ENCODE peak calls at places on chromosome 1, in four cellular contexts. S is fibroblast of lung, V is upper lobe of right lung, N is GM10248. H is an unnamed sample.

GRCh38 chr1:232704694-232705680 is 75.1 kb upstream of the SIPA1L2 start:
- DNase-seq in N (no peak), V (no peak), S (peak), H (no peak)

GRCh38 chr1:11176081-11176706 is 13.0 kb upstream of the ANGPTL7 start:
- DNase-seq in S (no peak), V (no peak), N (no peak), H (no peak)

GRCh38 chr1:231460614-231461013 is 38.5 kb upstream of the EGLN1 start:
- DNase-seq in N (peak), V (no peak), S (no peak), H (peak)

GRCh38 chr1:234957330-234958065 is 171.1 kb downstream of the TOMM20 start:
- DNase-seq in V (no peak), S (peak), N (no peak), H (no peak)

GRCh38 chr1:46580140-46580903 is 23.7 kb downstream of the MKNK1 start:
- DNase-seq in V (no peak), S (no peak), N (no peak), H (no peak)

GRCh38 chr1:239896569-239896968 is 195.1 kb upstream of the FMN2 start:
- DNase-seq in V (no peak), N (no peak), S (no peak), H (no peak)

GRCh38 chr1:76234061-76234460 is 159.5 kb downstream of the ST6GALNAC3 start:
- DNase-seq in N (no peak), S (no peak), V (no peak), H (no peak)

GRCh38 chr1:92774407-92774806 is 10.5 kb downstream of the EVI5 start:
- DNase-seq in S (no peak), V (no peak), N (no peak), H (no peak)

GRCh38 chr1:48611841-48612240 is 139.8 kb upstream of the SPATA6 start:
- DNase-seq in S (no peak), V (no peak), N (no peak), H (no peak)

GRCh38 chr1:44785501-44786137 is 2.4 kb downstream of the BEST4 start:
- DNase-seq in S (no peak), N (no peak), V (no peak), H (no peak)

GRCh38 chr1:160522622-160523345 is at the start of gene SLAMF6:
- DNase-seq in V (no peak), N (peak), S (no peak), H (peak)

GRCh38 chr1:15051898-15052528 is 101.5 kb upstream of the TMEM51 start:
- DNase-seq in N (no peak), V (no peak), S (no peak), H (no peak)

GRCh38 chr1:172845371-172845770 is 186.5 kb downstream of the FASLG start:
- DNase-seq in N (peak), S (no peak), V (no peak), H (peak)

GRCh38 chr1:228794173-228794572 is 58.9 kb downstream of the RHOU start:
- DNase-seq in S (no peak), N (no peak), V (no peak), H (no peak)

GRCh38 chr1:114093624-114094302 is 59.9 kb downstream of the SYT6 start:
- DNase-seq in S (peak), V (no peak), N (no peak), H (no peak)

GRCh38 chr1:19390901-19391595 is 78.9 kb downstream of the SLC66A1 start:
- DNase-seq in S (peak), V (no peak), N (peak), H (peak)

GRCh38 chr1:210025870-210026269 is 87.9 kb downstream of the SYT14 start:
- DNase-seq in V (no peak), N (no peak), S (no peak), H (no peak)
- TF ChIP-seq CTCF in V (no peak), N (no peak), S (no peak), H (no peak)

GRCh38 chr1:35962952-35963351 is 32.0 kb downstream of the AGO3 start:
- DNase-seq in S (no peak), N (no peak), V (no peak), H (no peak)

GRCh38 chr1:35959304-35959703 is 28.4 kb downstream of the AGO3 start:
- DNase-seq in N (no peak), V (no peak), S (no peak), H (no peak)

DNA sequence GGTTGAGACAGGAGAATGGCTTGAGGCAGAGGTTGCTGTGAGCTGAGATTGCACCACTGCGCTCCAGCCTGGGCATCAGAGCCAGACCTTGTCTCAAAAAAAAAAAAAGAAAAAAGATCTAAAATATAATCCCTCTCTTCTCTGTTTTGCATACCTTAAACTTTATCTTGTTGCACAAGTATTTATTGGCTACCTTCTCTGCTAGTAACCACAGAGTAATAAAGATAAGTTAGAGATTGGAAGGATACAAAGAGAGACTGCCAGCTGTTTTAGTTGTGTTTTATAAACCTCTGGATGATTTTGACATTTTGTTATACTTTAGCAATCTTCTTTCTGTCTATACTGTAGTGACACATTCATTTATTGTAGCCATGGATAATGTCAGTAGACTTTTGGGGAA is 27.7 kb downstream of the AGO3 start:
- DNase-seq in V (no peak), S (no peak), N (no peak), H (no peak)
- TF ChIP-seq CTCF in V (no peak), S (no peak), N (no peak), H (no peak)

DNA sequence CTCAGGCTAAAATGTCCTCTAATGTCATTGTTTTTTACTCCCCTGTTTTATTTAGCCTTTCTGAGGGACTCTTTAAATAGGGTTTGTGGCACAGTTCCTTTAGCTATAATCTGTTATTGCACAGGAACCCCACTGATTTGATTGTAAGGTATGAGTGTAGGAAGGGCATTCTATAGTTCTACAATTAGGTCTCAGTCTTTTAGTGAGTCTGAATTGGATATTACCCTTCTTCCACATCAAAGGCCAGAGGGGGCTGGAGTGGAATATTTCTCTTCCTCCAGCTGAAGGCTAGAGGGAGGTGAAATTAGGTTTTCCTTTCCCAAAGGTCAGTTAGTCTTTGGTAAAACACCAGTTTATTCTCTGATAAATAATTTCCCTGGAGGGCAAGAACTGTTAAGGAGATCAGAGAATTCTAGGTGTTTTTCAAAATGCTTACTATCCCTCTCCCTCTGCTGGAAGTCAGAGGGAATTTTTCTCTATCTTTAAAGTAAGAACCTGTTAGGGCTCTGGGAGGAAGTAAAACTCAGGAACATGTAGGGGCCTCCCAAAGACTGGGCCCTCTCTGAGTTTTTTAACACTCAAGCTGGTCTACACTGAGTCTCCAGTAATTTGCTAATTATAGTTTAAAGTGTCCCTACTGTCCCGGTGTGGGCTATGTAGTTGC is 176.3 kb upstream of the ZNHIT6 start:
- DNase-seq in S (peak), N (no peak), V (no peak), H (peak)
- TF ChIP-seq CTCF in S (peak), N (no peak), V (peak), H (no peak)

DNA sequence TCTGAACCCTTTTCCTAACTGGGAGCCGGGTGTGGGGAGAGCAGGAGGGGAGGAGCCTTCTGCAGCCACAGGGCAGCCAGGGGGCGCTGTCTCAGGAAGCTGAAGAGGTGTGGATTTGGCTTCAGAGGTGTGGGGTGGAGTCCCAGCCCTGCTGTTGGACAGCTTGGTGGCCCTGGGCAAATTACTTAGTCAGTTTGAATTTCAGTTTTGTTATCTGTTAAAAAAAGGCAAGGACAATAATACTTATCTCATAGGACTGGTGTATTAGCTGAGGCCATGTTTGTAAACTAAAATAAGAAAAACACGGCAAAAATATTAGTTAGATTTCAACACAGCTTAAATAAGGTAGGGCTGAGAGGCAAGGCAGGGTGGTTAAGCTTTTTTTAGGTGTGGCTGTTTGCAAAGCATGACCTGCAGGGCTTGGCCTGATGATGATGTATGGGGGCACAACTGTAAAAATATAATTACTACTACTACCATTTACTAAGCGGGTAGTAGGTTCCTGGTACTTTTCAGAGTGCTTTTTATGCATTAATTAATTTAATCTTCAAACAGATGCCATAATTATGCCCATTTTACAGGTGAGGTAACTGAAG is 111.8 kb downstream of the PLXNA2 start:
- DNase-seq in N (peak), V (peak), S (peak), H (peak)
- TF ChIP-seq CTCF in N (peak), V (peak), S (peak), H (peak)

GRCh38 chr1:147736847-147737246 is 23.6 kb downstream of the GJA5 start:
- DNase-seq in N (no peak), S (no peak), V (no peak), H (no peak)

GRCh38 chr1:147735423-147735822 is 25.0 kb downstream of the GJA5 start:
- DNase-seq in N (no peak), S (no peak), V (no peak), H (no peak)

GRCh38 chr1:147740391-147740790 is 20.0 kb downstream of the GJA5 start:
- DNase-seq in S (no peak), N (no peak), V (no peak), H (no peak)

GRCh38 chr1:147738739-147739476 is 21.5 kb downstream of the GJA5 start:
- DNase-seq in S (no peak), N (no peak), V (no peak), H (no peak)

GRCh38 chr1:147738129-147738528 is 22.3 kb downstream of the GJA5 start:
- DNase-seq in S (no peak), N (no peak), V (no peak), H (no peak)
- TF ChIP-seq CTCF in S (no peak), N (no peak), V (no peak), H (no peak)

DNA sequence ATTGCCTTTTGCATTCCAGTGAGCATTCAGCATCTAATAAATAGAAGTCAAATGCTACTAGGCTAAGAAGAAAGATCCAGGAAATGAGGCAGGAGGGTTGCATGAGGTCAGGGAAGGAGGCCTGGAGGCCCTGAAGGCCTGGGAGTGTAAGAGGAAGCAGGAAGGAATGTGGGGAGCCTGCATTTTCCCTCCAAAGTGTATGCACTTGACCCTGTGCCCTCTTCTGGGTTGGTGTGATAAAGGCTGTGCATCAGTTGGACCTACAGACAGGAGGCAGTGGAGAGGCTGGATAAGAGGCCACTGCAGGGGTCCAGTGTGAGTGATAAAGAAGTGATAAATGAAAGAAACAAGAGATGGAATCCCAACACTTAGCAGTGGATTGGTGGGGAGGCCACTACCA is 20.4 kb downstream of the KIAA1614 start:
- DNase-seq in N (no peak), S (no peak), V (no peak), H (no peak)
- TF ChIP-seq CTCF in N (no peak), S (no peak), V (no peak), H (no peak)

DNA sequence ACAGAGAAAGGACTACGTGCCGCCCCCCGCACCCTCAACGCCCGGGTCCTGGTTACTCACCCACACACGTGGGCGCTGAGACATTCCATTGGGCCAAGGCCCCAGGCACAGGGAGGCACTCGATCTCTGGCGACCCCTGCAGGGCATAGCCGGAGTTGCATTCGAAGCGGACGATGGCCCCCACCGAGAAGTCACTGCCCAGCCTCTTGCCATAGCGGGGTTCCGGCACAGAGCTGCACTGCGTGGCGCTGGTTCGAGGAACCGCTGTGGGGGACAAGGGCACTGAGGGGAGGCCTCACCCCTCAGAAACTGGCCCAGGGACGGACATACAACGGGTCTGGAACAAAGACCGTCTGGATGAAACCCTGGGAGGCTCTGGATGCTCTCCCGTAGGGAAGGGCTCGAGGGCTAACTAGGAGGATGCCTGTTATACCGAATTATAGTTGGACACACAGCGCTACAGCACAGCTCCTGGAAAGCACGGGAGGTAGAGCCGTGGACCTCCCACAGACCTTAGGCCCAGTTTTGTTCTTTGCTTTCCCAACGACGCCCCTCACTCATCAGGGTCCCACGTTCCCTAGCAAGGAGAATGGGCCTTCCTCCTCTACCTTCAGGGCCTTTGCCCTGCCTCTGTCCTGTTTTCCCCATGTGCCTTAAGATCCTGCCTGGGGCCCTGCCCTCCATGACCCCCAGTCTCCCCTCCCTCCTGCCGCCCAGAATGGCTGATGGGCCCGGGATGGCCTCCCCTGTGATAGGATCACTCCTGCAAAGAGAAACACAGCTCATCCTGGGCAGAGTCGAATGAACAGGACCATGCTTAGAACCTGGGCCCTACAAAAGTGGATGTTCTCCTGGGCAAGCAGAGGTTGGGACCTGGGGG is 152.8 kb downstream of the ZSCAN20 start:
- DNase-seq in S (no peak), V (no peak), N (no peak), H (peak)
- TF ChIP-seq CTCF in S (peak), V (peak), N (peak), H (peak)

H was measured in GM13976.